ENCODE peak calls at places on chromosomes 12 and 14, in ten cellular contexts. One of them, this sample, is unnamed.

GRCh38 chr14:100748944-100749343 is 22.3 kb downstream of the DLK1 start:
- DNase-seq in HCT116: no peak
- DNase-seq in ovary: no peak
- DNase-seq in hepatocyte: no peak
- DNase-seq in lung: no peak
- DNase-seq in adrenal gland: peak; percentile 41
- DNase-seq in SK-N-SH: no peak
- DNase-seq in mammary epithelial cell: no peak
- DNase-seq in cardiac muscle cell: no peak
- DNase-seq in A549: no peak
- DNase-seq in this sample: peak; percentile 57

GRCh38 chr14:100291305-100292075 is 14.8 kb downstream of the SLC25A29 start:
- DNase-seq in HCT116: no peak
- DNase-seq in cardiac muscle cell: no peak
- DNase-seq in lung: no peak
- DNase-seq in hepatocyte: no peak
- DNase-seq in SK-N-SH: peak; percentile 23
- DNase-seq in ovary: no peak
- DNase-seq in A549: no peak
- DNase-seq in adrenal gland: no peak
- DNase-seq in mammary epithelial cell: no peak
- DNase-seq in this sample: peak; percentile 53

GRCh38 chr12:65740873-65741600 is 83.2 kb upstream of the HMGA2 start:
- DNase-seq in mammary epithelial cell: peak; percentile 73
- DNase-seq in A549: peak; percentile 82
- DNase-seq in ovary: peak; percentile 92
- DNase-seq in cardiac muscle cell: peak; percentile 88
- DNase-seq in hepatocyte: peak; percentile 89
- DNase-seq in adrenal gland: no peak
- DNase-seq in lung: peak; percentile 51
- DNase-seq in HCT116: no peak
- DNase-seq in SK-N-SH: peak; percentile 61
- DNase-seq in this sample: no peak

GRCh38 chr12:93848453-93849120 is 171.4 kb downstream of the CRADD start:
- DNase-seq in adrenal gland: no peak
- DNase-seq in SK-N-SH: no peak
- DNase-seq in HCT116: no peak
- DNase-seq in ovary: no peak
- DNase-seq in cardiac muscle cell: no peak
- DNase-seq in mammary epithelial cell: no peak
- DNase-seq in lung: no peak
- DNase-seq in hepatocyte: no peak
- DNase-seq in A549: no peak
- DNase-seq in this sample: no peak

GRCh38 chr12:124460771-124461170 is 106.6 kb downstream of the NCOR2 start:
- DNase-seq in cardiac muscle cell: no peak
- DNase-seq in SK-N-SH: no peak
- DNase-seq in adrenal gland: no peak
- DNase-seq in HCT116: no peak
- DNase-seq in hepatocyte: no peak
- DNase-seq in mammary epithelial cell: no peak
- DNase-seq in A549: no peak
- DNase-seq in lung: no peak
- DNase-seq in ovary: peak; percentile 28
- DNase-seq in this sample: no peak

GRCh38 chr12:132510111-132510724 is 20.3 kb downstream of the FBRSL1 start:
- DNase-seq in HCT116: no peak
- DNase-seq in adrenal gland: peak; percentile 82
- DNase-seq in hepatocyte: no peak
- DNase-seq in lung: no peak
- DNase-seq in mammary epithelial cell: no peak
- DNase-seq in A549: no peak
- DNase-seq in SK-N-SH: no peak
- DNase-seq in ovary: no peak
- DNase-seq in cardiac muscle cell: no peak
- DNase-seq in this sample: no peak

GRCh38 chr12:105980533-105980932 is 158.2 kb downstream of the NUAK1 start:
- DNase-seq in hepatocyte: no peak
- DNase-seq in SK-N-SH: no peak
- DNase-seq in mammary epithelial cell: no peak
- DNase-seq in HCT116: no peak
- DNase-seq in cardiac muscle cell: no peak
- DNase-seq in adrenal gland: no peak
- DNase-seq in lung: no peak
- DNase-seq in A549: no peak
- DNase-seq in ovary: no peak
- DNase-seq in this sample: no peak

GRCh38 chr12:93882763-93883162 is 205.6 kb downstream of the CRADD start:
- DNase-seq in mammary epithelial cell: no peak
- DNase-seq in SK-N-SH: no peak
- DNase-seq in hepatocyte: no peak
- DNase-seq in A549: no peak
- DNase-seq in cardiac muscle cell: no peak
- DNase-seq in HCT116: no peak
- DNase-seq in adrenal gland: no peak
- DNase-seq in lung: no peak
- DNase-seq in ovary: no peak
- DNase-seq in this sample: no peak

GRCh38 chr14:101183376-101184103 is 280.0 kb upstream of the RTL1 start:
- DNase-seq in adrenal gland: peak; percentile 46
- DNase-seq in cardiac muscle cell: peak; percentile 78
- DNase-seq in SK-N-SH: peak; percentile 48
- DNase-seq in hepatocyte: peak; percentile 83
- DNase-seq in lung: peak; percentile 28
- DNase-seq in ovary: peak; percentile 70
- DNase-seq in HCT116: no peak
- DNase-seq in A549: no peak
- DNase-seq in mammary epithelial cell: no peak
- DNase-seq in this sample: peak; percentile 69

GRCh38 chr12:29782285-29782820 is 1.4 kb downstream of the TMTC1 start:
- DNase-seq in hepatocyte: peak; percentile 55
- DNase-seq in SK-N-SH: no peak
- DNase-seq in A549: no peak
- DNase-seq in adrenal gland: no peak
- DNase-seq in cardiac muscle cell: peak; percentile 42
- DNase-seq in lung: no peak
- DNase-seq in ovary: no peak
- DNase-seq in HCT116: no peak
- DNase-seq in mammary epithelial cell: peak; percentile 77
- DNase-seq in this sample: no peak

GRCh38 chr12:106187155-106187789 is 48.5 kb upstream of the NUAK1 start:
- DNase-seq in A549: no peak
- DNase-seq in adrenal gland: no peak
- DNase-seq in hepatocyte: no peak
- DNase-seq in mammary epithelial cell: no peak
- DNase-seq in cardiac muscle cell: no peak
- DNase-seq in lung: no peak
- DNase-seq in HCT116: no peak
- DNase-seq in SK-N-SH: no peak
- DNase-seq in ovary: no peak
- DNase-seq in this sample: no peak

GRCh38 chr12:6823161-6824084 is 1.8 kb downstream of the GPR162 start:
- DNase-seq in cardiac muscle cell: no peak
- DNase-seq in adrenal gland: peak; percentile 54
- DNase-seq in SK-N-SH: no peak
- DNase-seq in hepatocyte: peak; percentile 6
- DNase-seq in lung: no peak
- DNase-seq in HCT116: no peak
- DNase-seq in mammary epithelial cell: no peak
- DNase-seq in A549: no peak
- DNase-seq in ovary: no peak
- DNase-seq in this sample: no peak

GRCh38 chr12:80264386-80264785 is 165.0 kb downstream of the OTOGL start:
- DNase-seq in A549: no peak
- DNase-seq in SK-N-SH: no peak
- DNase-seq in lung: no peak
- DNase-seq in HCT116: no peak
- DNase-seq in adrenal gland: no peak
- DNase-seq in ovary: no peak
- DNase-seq in hepatocyte: no peak
- DNase-seq in cardiac muscle cell: no peak
- DNase-seq in mammary epithelial cell: no peak
- DNase-seq in this sample: no peak

GRCh38 chr14:29310757-29311156 is 544.2 kb downstream of the FOXG1 start:
- DNase-seq in A549: no peak
- DNase-seq in cardiac muscle cell: no peak
- DNase-seq in hepatocyte: no peak
- DNase-seq in SK-N-SH: no peak
- DNase-seq in ovary: no peak
- DNase-seq in HCT116: no peak
- DNase-seq in lung: no peak
- DNase-seq in mammary epithelial cell: no peak
- DNase-seq in adrenal gland: no peak
- DNase-seq in this sample: no peak

DNA sequence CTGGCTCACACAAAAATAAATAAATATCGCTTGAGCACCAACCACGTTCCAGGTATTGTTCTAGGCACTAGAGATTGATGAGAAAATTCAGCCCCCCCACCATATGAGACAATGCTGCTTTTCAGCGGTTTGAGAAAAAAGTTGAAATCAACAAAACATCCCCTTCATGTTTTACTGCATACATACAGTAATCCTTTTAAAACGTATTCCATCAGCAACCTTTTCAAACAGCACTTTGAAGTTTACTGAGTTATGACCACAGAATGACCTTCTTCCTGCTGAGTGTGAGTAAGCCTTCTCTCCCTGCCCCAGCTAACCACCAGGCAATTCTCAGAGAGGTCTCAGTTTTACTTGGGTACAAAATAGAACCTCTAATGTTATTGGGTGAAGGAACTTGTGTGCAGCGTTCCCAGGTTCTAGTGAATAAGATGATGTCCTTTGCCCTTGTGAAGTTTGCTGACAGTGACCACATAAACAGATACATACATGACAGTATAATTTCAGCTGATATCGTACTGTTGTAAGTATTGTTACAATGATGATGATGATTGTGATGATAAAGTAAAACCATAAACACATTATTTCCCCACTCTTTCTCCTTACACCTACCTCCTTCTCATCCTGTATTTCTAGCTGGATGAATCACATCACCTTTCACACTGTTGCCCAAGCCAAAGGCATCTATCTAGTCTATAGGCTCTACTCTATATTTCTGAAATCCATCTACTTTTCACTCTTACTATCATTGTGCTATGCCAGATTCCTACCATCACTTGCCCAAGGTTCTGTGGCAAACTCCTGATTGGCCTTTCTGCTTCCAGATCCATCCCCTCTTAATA is 124.4 kb upstream of the KRR1 start:
- DNase-seq in SK-N-SH: no peak
- DNase-seq in cardiac muscle cell: no peak
- DNase-seq in adrenal gland: no peak
- DNase-seq in ovary: no peak
- DNase-seq in lung: no peak
- DNase-seq in HCT116: peak; percentile 99
- DNase-seq in hepatocyte: peak; percentile 43
- DNase-seq in mammary epithelial cell: peak; percentile 91
- DNase-seq in A549: peak; percentile 40
- DNase-seq in this sample: no peak
- H3K27ac ChIP-seq in SK-N-SH: no peak overlapping the region
- H3K27ac ChIP-seq in cardiac muscle cell: no peak overlapping the region
- H3K27ac ChIP-seq in adrenal gland: no peak overlapping the region
- H3K27ac ChIP-seq in ovary: no peak overlapping the region
- H3K27ac ChIP-seq in lung: no peak overlapping the region
- H3K27ac ChIP-seq in HCT116: peak overlapping the region; percentile 99
- H3K27ac ChIP-seq in hepatocyte: peak overlapping the region; percentile 3
- H3K27ac ChIP-seq in mammary epithelial cell: peak overlapping the region; percentile 27
- H3K27ac ChIP-seq in A549: peak overlapping the region; percentile 73
- H3K27ac ChIP-seq in this sample: no peak overlapping the region

GRCh38 chr14:76007852-76008251 is 22.3 kb downstream of the IFT43 start:
- DNase-seq in A549: no peak
- DNase-seq in cardiac muscle cell: no peak
- DNase-seq in hepatocyte: no peak
- DNase-seq in ovary: no peak
- DNase-seq in HCT116: no peak
- DNase-seq in SK-N-SH: no peak
- DNase-seq in mammary epithelial cell: no peak
- DNase-seq in adrenal gland: no peak
- DNase-seq in lung: no peak
- DNase-seq in this sample: no peak

GRCh38 chr14:76006253-76006652 is 20.7 kb downstream of the IFT43 start:
- DNase-seq in adrenal gland: no peak
- DNase-seq in cardiac muscle cell: no peak
- DNase-seq in hepatocyte: no peak
- DNase-seq in SK-N-SH: no peak
- DNase-seq in HCT116: no peak
- DNase-seq in A549: no peak
- DNase-seq in ovary: no peak
- DNase-seq in mammary epithelial cell: no peak
- DNase-seq in lung: no peak
- DNase-seq in this sample: no peak

GRCh38 chr14:76015191-76015590 is 29.6 kb downstream of the IFT43 start:
- DNase-seq in A549: no peak
- DNase-seq in HCT116: no peak
- DNase-seq in ovary: no peak
- DNase-seq in cardiac muscle cell: no peak
- DNase-seq in hepatocyte: no peak
- DNase-seq in SK-N-SH: no peak
- DNase-seq in adrenal gland: no peak
- DNase-seq in mammary epithelial cell: no peak
- DNase-seq in lung: no peak
- DNase-seq in this sample: no peak

GRCh38 chr14:76015668-76016067 is 30.1 kb downstream of the IFT43 start:
- DNase-seq in adrenal gland: no peak
- DNase-seq in cardiac muscle cell: no peak
- DNase-seq in ovary: no peak
- DNase-seq in HCT116: no peak
- DNase-seq in lung: no peak
- DNase-seq in A549: no peak
- DNase-seq in SK-N-SH: no peak
- DNase-seq in mammary epithelial cell: no peak
- DNase-seq in hepatocyte: no peak
- DNase-seq in this sample: no peak

GRCh38 chr14:76011959-76012802 is 26.6 kb downstream of the IFT43 start:
- DNase-seq in mammary epithelial cell: no peak
- DNase-seq in SK-N-SH: no peak
- DNase-seq in A549: no peak
- DNase-seq in hepatocyte: no peak
- DNase-seq in ovary: peak; percentile 41
- DNase-seq in adrenal gland: peak; percentile 68
- DNase-seq in cardiac muscle cell: peak; percentile 22
- DNase-seq in HCT116: no peak
- DNase-seq in lung: no peak
- DNase-seq in this sample: peak; percentile 93
- H3K27ac ChIP-seq in mammary epithelial cell: no peak overlapping the region
- H3K27ac ChIP-seq in SK-N-SH: no peak overlapping the region
- H3K27ac ChIP-seq in A549: no peak overlapping the region
- H3K27ac ChIP-seq in hepatocyte: no peak overlapping the region
- H3K27ac ChIP-seq in ovary: no peak overlapping the region
- H3K27ac ChIP-seq in adrenal gland: no peak overlapping the region
- H3K27ac ChIP-seq in cardiac muscle cell: peak overlapping the region; percentile 49
- H3K27ac ChIP-seq in HCT116: no peak overlapping the region
- H3K27ac ChIP-seq in lung: no peak overlapping the region
- H3K27ac ChIP-seq in this sample: peak overlapping the region; percentile 87

GRCh38 chr14:58638231-58639205 is 756 bp downstream of the DACT1 start:
- DNase-seq in adrenal gland: no peak
- DNase-seq in ovary: peak; percentile 47
- DNase-seq in SK-N-SH: peak; percentile 58
- DNase-seq in HCT116: no peak
- DNase-seq in hepatocyte: peak; percentile 66
- DNase-seq in A549: no peak
- DNase-seq in cardiac muscle cell: peak; percentile 59
- DNase-seq in lung: no peak
- DNase-seq in mammary epithelial cell: peak; percentile 28
- DNase-seq in this sample: no peak
- H3K27ac ChIP-seq in adrenal gland: peak overlapping the region; percentile 14
- H3K27ac ChIP-seq in ovary: peak overlapping the region; percentile 96
- H3K27ac ChIP-seq in SK-N-SH: no peak overlapping the region
- H3K27ac ChIP-seq in HCT116: peak overlapping the region; percentile 38
- H3K27ac ChIP-seq in hepatocyte: peak overlapping the region; percentile 76
- H3K27ac ChIP-seq in A549: peak overlapping the region; percentile 83
- H3K27ac ChIP-seq in cardiac muscle cell: peak overlapping the region; percentile 98
- H3K27ac ChIP-seq in lung: peak overlapping the region; percentile 78
- H3K27ac ChIP-seq in mammary epithelial cell: no peak overlapping the region
- H3K27ac ChIP-seq in this sample: peak overlapping the region; percentile 96

GRCh38 chr12:49698619-49699545 is 8.3 kb downstream of the FMNL3 start:
- DNase-seq in cardiac muscle cell: peak; percentile 42
- DNase-seq in mammary epithelial cell: peak; percentile 52
- DNase-seq in ovary: no peak
- DNase-seq in HCT116: no peak
- DNase-seq in adrenal gland: peak; percentile 58
- DNase-seq in lung: no peak
- DNase-seq in SK-N-SH: no peak
- DNase-seq in A549: no peak
- DNase-seq in hepatocyte: no peak
- DNase-seq in this sample: peak; percentile 85
- H3K27ac ChIP-seq in cardiac muscle cell: peak overlapping the region; percentile 85
- H3K27ac ChIP-seq in mammary epithelial cell: no peak overlapping the region
- H3K27ac ChIP-seq in ovary: no peak overlapping the region
- H3K27ac ChIP-seq in HCT116: no peak overlapping the region
- H3K27ac ChIP-seq in adrenal gland: no peak overlapping the region
- H3K27ac ChIP-seq in lung: peak overlapping the region; percentile 53
- H3K27ac ChIP-seq in SK-N-SH: no peak overlapping the region
- H3K27ac ChIP-seq in A549: no peak overlapping the region
- H3K27ac ChIP-seq in hepatocyte: peak overlapping the region; percentile 20
- H3K27ac ChIP-seq in this sample: peak overlapping the region; percentile 92

This sample was measured in coronary artery.